ENCODE peak calls at places on chromosomes 6 and 20, in five cellular contexts. Q is HL-60, E is heart right ventricle, C is SJSA1, S is colonic mucosa. F is an unnamed sample.

GRCh38 chr6:90676516-90676915 is 89.6 kb upstream of the MAP3K7 start:
- DNase-seq in S (no peak), E (no peak), Q (no peak), C (no peak), F (no peak)

GRCh38 chr6:38684904-38685303 is 18.0 kb downstream of the GLO1 start:
- DNase-seq in Q (no peak), C (no peak), E (no peak), S (no peak), F (no peak)

GRCh38 chr20:57991211-57991841 is 237.1 kb downstream of the ANKRD60 start:
- DNase-seq in S (peak; percentile 52), Q (no peak), C (peak; percentile 64), E (no peak), F (no peak)

GRCh38 chr6:105882071-105882803 is 203.9 kb upstream of the PRDM1 start:
- DNase-seq in Q (no peak), S (no peak), E (no peak), C (no peak), F (no peak)

GRCh38 chr6:121451250-121451649 is 15.8 kb downstream of the GJA1 start:
- DNase-seq in C (no peak), S (no peak), E (no peak), Q (no peak), F (no peak)

GRCh38 chr6:90187437-90188049 is 109.1 kb downstream of the BACH2 start:
- DNase-seq in Q (no peak), E (no peak), C (no peak), S (no peak), F (no peak)

GRCh38 chr6:760982-761955 is 68.3 kb upstream of the EXOC2 start:
- DNase-seq in Q (no peak), E (no peak), C (peak; percentile 80), S (no peak), F (no peak)

GRCh38 chr20:43916073-43916874 is 1.6 kb downstream of the TOX2 start:
- DNase-seq in Q (no peak), C (peak; percentile 68), E (no peak), S (no peak), F (no peak)

GRCh38 chr6:111950661-111951426 is 77.6 kb upstream of the FYN start:
- DNase-seq in E (peak; percentile 20), S (no peak), C (no peak), Q (no peak), F (no peak)

GRCh38 chr6:111952326-111952725 is 79.1 kb upstream of the FYN start:
- DNase-seq in Q (no peak), E (no peak), C (no peak), S (no peak), F (no peak)

GRCh38 chr6:111949546-111949945 is 76.3 kb upstream of the FYN start:
- DNase-seq in E (no peak), C (no peak), S (no peak), Q (no peak), F (no peak)

GRCh38 chr6:111952821-111953535 is 79.7 kb upstream of the FYN start:
- DNase-seq in E (no peak), S (no peak), C (no peak), Q (no peak), F (no peak)

DNA sequence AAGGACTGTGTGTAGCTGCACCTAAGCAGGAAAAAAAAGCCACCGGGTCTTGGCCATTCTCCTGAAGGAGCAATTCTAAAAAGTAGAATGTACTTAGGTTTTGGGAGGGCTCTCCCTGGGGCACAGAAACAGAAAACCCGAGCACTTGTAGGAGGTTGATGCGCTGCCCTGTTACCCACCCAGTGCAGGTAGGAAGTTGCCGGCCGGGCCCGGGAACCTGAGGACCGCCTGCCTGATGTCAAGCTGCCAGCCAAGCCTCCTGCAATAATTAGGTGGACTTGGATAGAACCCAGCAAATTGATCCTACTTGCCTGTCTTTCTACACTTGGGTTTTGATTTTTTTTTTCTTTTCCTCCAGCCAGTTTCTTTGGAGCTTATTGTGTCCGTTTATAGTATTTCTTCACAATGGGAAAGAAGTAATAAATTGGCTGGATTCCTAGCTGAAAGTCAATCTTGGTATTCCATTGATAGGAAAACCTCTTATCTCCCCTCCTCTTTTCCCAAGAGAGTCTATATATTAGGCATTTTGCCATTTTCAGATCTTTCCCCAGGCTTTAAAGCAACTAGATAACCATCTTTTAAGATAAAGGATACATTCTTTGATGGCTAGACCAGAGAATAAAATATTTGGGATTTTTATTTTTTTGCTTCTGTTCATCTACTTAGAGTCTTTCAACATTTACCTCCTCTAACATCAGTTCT is 78.3 kb upstream of the FYN start:
- DNase-seq in C (no peak), S (no peak), Q (no peak), E (no peak), F (no peak)
- H3K27ac ChIP-seq in C (no peak overlapping the region), S (no peak overlapping the region), Q (no peak overlapping the region), E (peak overlapping the region; percentile 33), F (no peak overlapping the region)

GRCh38 chr6:140203611-140204553 is 829.4 kb upstream of the CITED2 start:
- DNase-seq in E (no peak), S (no peak), Q (no peak), C (peak; percentile 75), F (no peak)

GRCh38 chr6:140201787-140202458 is 827.5 kb upstream of the CITED2 start:
- DNase-seq in E (no peak), S (no peak), C (no peak), Q (no peak), F (no peak)

GRCh38 chr6:140202964-140203363 is 828.5 kb upstream of the CITED2 start:
- DNase-seq in E (no peak), S (no peak), C (no peak), Q (no peak), F (no peak)

GRCh38 chr6:140208286-140208685 is 833.8 kb upstream of the CITED2 start:
- DNase-seq in E (no peak), Q (no peak), S (no peak), C (no peak), F (no peak)

GRCh38 chr6:140205795-140206593 is 831.5 kb upstream of the CITED2 start:
- DNase-seq in S (no peak), C (no peak), Q (no peak), E (no peak), F (no peak)
- H3K27ac ChIP-seq in S (no peak overlapping the region), C (no peak overlapping the region), Q (no peak overlapping the region), E (no peak overlapping the region), F (no peak overlapping the region)

GRCh38 chr6:117494283-117494682 is 11.8 kb downstream of the DCBLD1 start:
- DNase-seq in C (peak; percentile 50), Q (no peak), S (no peak), E (no peak), F (no peak)
- H3K27ac ChIP-seq in C (peak overlapping the region; percentile 60), Q (no peak overlapping the region), S (peak overlapping the region; percentile 28), E (peak overlapping the region; percentile 74), F (no peak overlapping the region)

DNA sequence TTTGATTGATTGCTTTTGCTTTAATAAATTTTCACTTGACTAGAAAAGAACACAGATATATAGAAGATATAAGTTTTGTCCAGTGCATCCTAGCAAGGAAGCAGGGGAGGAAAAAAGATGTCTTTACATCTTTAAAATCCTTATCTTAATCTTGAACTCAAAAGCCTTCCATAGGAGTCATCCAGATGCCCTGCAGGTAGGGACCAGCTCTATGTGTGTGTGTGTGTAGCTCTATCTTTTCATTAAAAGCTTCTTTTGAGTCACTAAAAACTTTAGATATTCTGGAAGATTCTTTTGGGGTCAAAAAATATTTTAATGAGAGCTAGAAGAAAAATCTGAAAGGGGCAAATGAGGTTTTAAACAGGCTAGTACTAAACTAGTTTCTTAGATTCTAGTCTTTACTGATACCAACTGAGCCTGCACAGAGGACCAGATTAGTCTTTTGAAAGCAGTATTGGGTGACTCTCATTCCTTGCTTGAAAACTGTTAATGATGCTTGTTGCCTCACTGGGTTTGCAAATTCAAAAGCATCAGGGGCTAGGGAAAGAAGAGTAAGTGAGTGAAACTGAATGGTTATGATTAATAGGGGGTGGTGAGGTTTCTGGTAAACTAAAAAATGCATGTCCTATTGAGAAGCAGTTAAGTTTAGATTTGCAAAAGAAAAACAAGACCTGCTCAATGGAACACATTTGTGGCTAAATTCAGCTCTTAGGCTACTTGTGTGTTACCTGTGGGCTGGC is 40.6 kb upstream of the JAG1 start:
- DNase-seq in E (no peak), C (no peak), S (no peak), Q (no peak), F (no peak)
- H3K27ac ChIP-seq in E (no peak overlapping the region), C (peak overlapping the region; percentile 12), S (no peak overlapping the region), Q (no peak overlapping the region), F (no peak overlapping the region)

DNA sequence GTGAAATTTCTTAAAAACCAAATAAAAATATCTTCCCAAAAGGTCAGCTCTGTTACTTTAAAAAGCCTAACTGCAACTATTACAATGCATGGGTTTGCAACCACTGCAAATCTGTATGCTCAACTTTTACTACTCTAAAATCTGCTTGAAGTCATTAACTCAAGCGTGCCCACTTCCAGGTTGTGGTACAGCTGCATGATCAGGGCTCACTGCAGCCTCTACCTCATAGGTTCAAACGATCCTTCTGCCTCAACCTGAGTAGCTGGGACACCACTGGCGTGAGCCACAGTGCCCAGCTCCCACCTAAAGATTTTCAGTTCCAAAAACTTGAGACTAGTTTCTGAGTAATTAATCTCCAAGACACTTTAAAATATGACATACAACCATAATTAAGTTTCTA is 8.2 kb downstream of the DIDO1 start:
- DNase-seq in E (no peak), C (no peak), S (no peak), Q (no peak), F (no peak)
- H3K27ac ChIP-seq in E (no peak overlapping the region), C (no peak overlapping the region), S (no peak overlapping the region), Q (no peak overlapping the region), F (no peak overlapping the region)

GRCh38 chr6:57113105-57113504 is 23.1 kb downstream of the ZNF451 start:
- DNase-seq in E (no peak), C (no peak), S (no peak), Q (no peak), F (no peak)

GRCh38 chr6:57117801-57118200 is 27.8 kb downstream of the ZNF451 start:
- DNase-seq in C (no peak), E (no peak), S (no peak), Q (no peak), F (no peak)

GRCh38 chr6:57116776-57117175 is 26.8 kb downstream of the ZNF451 start:
- DNase-seq in E (no peak), Q (no peak), C (no peak), S (no peak), F (no peak)
- H3K27ac ChIP-seq in E (peak overlapping the region; percentile 8), Q (no peak overlapping the region), C (no peak overlapping the region), S (no peak overlapping the region), F (no peak overlapping the region)